ENCODE peak calls at places on chromosomes 2 and 18, in eight cellular contexts. I is CD8-positive, alpha-beta T cell; U is brain microvascular endothelial cell; Q is dorsolateral prefrontal cortex; X is psoas muscle; D is SK-N-SH; K is adipocyte; H is right lobe of liver. W is an unnamed sample.

GRCh38 chr2:196913691-196914090 is 12.8 kb downstream of the PGAP1 start:
- DNase-seq in I (no peak), U (no peak), Q (no peak), X (no peak), D (no peak), K (no peak), H (no peak), W (no peak)

GRCh38 chr18:43116699-43117294 is 1.3 kb upstream of the RIT2 start:
- DNase-seq in I (no peak), U (no peak), Q (no peak), X (no peak), D (no peak), K (no peak), H (no peak), W (no peak)

GRCh38 chr2:2768476-2768875 is 437.4 kb upstream of the MYT1L start:
- DNase-seq in I (no peak), U (no peak), Q (no peak), X (no peak), D (no peak), K (no peak), H (no peak), W (no peak)

GRCh38 chr2:204862809-204863208 is 317.5 kb downstream of the PARD3B start:
- DNase-seq in I (no peak), U (no peak), Q (no peak), X (no peak), D (no peak), K (no peak), H (no peak), W (no peak)

GRCh38 chr2:20624884-20625485 is 25.9 kb downstream of the HS1BP3 start:
- DNase-seq in I (no peak), U (no peak), Q (peak; percentile 26), X (no peak), D (peak; percentile 65), K (no peak), H (peak; percentile 38), W (no peak)

GRCh38 chr18:79399275-79400081 is 3.7 kb downstream of the NFATC1 start:
- DNase-seq in I (no peak), U (no peak), Q (no peak), X (no peak), D (no peak), K (no peak), H (no peak), W (no peak)

GRCh38 chr2:229974271-229974670 is 52.0 kb downstream of the FBXO36 start:
- DNase-seq in I (no peak), U (peak; percentile 63), Q (no peak), X (no peak), D (no peak), K (peak; percentile 53), H (no peak), W (no peak)

GRCh38 chr2:12299431-12299830 is 417.3 kb upstream of the TRIB2 start:
- DNase-seq in I (no peak), U (no peak), Q (no peak), X (no peak), D (no peak), K (no peak), H (no peak), W (no peak)

GRCh38 chr18:77098554-77099174 is 33.9 kb downstream of the MBP start:
- DNase-seq in I (no peak), U (no peak), Q (no peak), X (no peak), D (no peak), K (no peak), H (no peak), W (no peak)

GRCh38 chr2:207133493-207133861 is 32.3 kb downstream of the KLF7 start:
- DNase-seq in I (no peak), U (no peak), Q (no peak), X (no peak), D (no peak), K (no peak), H (no peak), W (no peak)

DNA sequence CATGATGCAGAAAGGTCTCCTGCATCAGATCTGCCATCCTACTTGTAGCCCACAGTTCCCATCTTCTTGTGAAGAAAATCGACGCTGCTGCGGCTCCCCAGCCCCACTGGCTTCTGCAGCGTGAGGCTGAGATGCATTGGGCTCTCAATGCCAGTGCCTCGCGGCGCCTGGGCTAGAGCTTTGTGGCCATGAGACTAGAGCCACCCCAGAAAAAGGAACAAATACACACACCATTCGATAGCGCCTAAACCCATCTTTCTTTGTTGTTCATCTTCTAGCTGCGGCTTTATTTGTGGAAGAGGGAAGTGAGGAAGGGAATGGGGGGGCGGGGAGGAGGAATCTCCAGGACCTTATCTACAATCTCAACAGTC is 2.7 kb downstream of the NOL4 start:
- DNase-seq in I (no peak), U (no peak), Q (peak; percentile 63), X (no peak), D (peak; percentile 41), K (no peak), H (no peak), W (no peak)
- H3K4me3 ChIP-seq in I (no peak overlapping the region), U (peak overlapping the region; percentile 52), Q (peak overlapping the region; percentile 65), X (peak overlapping the region; percentile 67), D (peak overlapping the region; percentile 63), K (peak overlapping the region; percentile 74), H (peak overlapping the region; percentile 38), W (peak overlapping the region; percentile 77)

GRCh38 chr2:70554338-70554892 is 789 bp upstream of the TGFA start:
- DNase-seq in I (no peak), U (no peak), Q (no peak), X (no peak), D (no peak), K (no peak), H (no peak), W (no peak)

GRCh38 chr2:70553334-70553583 is 367 bp downstream of the TGFA start:
- DNase-seq in I (no peak), U (no peak), Q (no peak), X (no peak), D (no peak), K (no peak), H (peak; percentile 71), W (no peak)

GRCh38 chr2:70551156-70551555 is 2.5 kb downstream of the TGFA start:
- DNase-seq in I (no peak), U (no peak), Q (no peak), X (no peak), D (no peak), K (no peak), H (no peak), W (no peak)

GRCh38 chr2:70553584-70554337 is at the start of gene TGFA:
- DNase-seq in I (peak; percentile 67), U (no peak), Q (peak; percentile 75), X (peak; percentile 54), D (peak; percentile 88), K (peak; percentile 58), H (peak; percentile 92), W (no peak)

DNA sequence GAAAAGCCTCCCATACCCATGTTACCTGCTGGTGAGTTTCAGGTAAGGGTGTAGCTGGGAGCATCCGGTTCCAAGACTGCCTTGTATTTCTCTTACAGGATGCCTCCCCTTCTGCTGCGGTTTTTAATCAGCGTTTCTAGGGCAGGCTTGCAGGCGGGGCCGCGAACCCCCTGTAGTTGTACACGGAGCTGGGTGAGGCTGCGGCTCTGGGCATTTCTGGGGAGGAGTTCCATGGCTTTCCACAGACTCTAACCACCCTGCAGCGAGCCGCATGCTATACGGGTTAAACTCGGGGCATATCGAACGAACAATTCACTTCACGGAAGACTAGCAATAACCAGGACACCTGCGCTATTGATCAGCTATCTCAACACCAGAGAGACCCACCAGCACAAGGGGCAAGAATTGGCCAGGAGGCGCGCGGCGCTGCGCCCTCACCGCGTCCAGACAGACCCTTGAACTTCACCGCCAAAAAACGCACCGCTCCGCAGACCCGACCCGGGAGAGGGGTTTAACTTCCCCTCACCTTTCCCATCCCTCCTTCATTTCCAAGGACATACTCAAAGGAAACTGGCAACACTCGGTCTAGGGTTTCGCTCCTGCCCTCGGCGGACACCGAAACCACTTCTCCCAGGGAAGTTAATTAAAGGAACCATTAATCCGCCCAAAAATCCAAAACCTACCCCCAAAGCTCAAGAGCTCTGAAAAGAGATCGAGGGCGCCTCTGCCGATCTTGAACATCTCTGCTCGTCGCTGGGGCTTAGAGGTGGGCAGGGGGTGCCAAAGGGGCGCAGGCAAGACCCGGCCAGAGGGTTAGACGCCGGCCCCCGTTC is 909 bp downstream of the TGFA start:
- DNase-seq in I (peak; percentile 18), U (no peak), Q (no peak), X (no peak), D (peak; percentile 24), K (no peak), H (no peak), W (no peak)
- H3K4me3 ChIP-seq in I (peak overlapping the region; percentile 72), U (no peak overlapping the region), Q (peak overlapping the region; percentile 58), X (peak overlapping the region; percentile 80), D (no peak overlapping the region), K (peak overlapping the region; percentile 80), H (peak overlapping the region; percentile 76), W (peak overlapping the region; percentile 86)

DNA sequence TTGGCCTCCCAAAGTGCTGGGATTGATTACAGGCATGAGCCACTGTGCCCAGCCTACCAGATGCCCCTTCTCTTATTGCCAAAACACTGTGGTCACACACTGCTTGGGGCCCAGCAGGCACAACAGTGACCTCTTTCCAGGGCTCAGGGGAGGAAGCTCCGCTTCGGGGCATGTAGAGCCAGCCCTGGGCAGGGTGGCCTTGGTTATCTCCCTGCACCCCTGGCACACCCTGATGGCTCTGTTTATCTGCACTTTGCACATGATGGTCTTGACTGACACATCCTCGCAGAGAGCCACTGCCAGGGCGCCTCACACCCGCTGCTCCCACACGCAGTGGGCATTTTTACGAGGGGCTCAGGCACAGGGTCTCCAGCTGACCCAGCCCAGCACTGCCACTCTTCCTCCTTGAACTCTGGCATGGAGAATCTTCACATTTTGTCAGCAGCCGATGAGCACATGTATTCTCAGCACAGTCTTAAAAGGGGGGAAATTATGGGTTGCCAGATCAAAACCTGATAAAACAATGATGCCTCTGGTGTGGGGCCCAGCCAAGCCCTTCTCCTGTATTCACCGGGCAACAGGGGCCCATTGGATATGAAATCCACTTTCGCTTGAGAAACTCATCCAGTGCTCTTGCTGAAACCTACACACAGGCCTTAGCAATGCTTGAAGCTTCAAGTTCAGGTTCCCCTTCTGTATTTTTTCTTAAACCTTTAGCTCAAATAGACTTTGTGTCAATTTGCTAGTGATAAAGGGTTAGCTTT is 5.9 kb downstream of the GYPC start:
- DNase-seq in I (no peak), U (no peak), Q (no peak), X (no peak), D (no peak), K (no peak), H (no peak), W (no peak)
- H3K4me3 ChIP-seq in I (peak overlapping the region; percentile 32), U (no peak overlapping the region), Q (no peak overlapping the region), X (no peak overlapping the region), D (no peak overlapping the region), K (no peak overlapping the region), H (no peak overlapping the region), W (no peak overlapping the region)

GRCh38 chr2:30029804-30030203 is 108.4 kb upstream of the ALK start:
- DNase-seq in I (no peak), U (no peak), Q (no peak), X (no peak), D (peak; percentile 67), K (no peak), H (no peak), W (no peak)

GRCh38 chr2:30034052-30034775 is 112.6 kb upstream of the YPEL5 start:
- DNase-seq in I (no peak), U (no peak), Q (no peak), X (no peak), D (no peak), K (no peak), H (no peak), W (no peak)

GRCh38 chr2:30031184-30031583 is 109.8 kb upstream of the ALK start:
- DNase-seq in I (no peak), U (no peak), Q (no peak), X (no peak), D (no peak), K (no peak), H (no peak), W (no peak)

GRCh38 chr2:30026091-30027055 is 105.0 kb upstream of the ALK start:
- DNase-seq in I (no peak), U (peak; percentile 22), Q (peak; percentile 78), X (peak; percentile 29), D (peak; percentile 89), K (peak; percentile 82), H (peak; percentile 53), W (no peak)

GRCh38 chr2:30030361-30030760 is 109.0 kb upstream of the ALK start:
- DNase-seq in I (no peak), U (no peak), Q (no peak), X (no peak), D (no peak), K (no peak), H (no peak), W (no peak)
- H3K4me3 ChIP-seq in I (no peak overlapping the region), U (no peak overlapping the region), Q (no peak overlapping the region), X (no peak overlapping the region), D (no peak overlapping the region), K (no peak overlapping the region), H (no peak overlapping the region), W (no peak overlapping the region)